ENCODE peak calls at places on chromosomes 12 and 14, in nine cellular contexts. One of them, this sample, is unnamed.

GRCh38 chr14:54083549-54084239 is 127.1 kb upstream of the BMP4 start:
- DNase-seq in keratinocyte: no peak
- DNase-seq in H9: no peak
- DNase-seq in HCT116: no peak
- DNase-seq in HepG2: peak; percentile 32
- DNase-seq in DND-41: no peak
- DNase-seq in fibroblast of lung: no peak
- DNase-seq in Karpas-422: no peak
- DNase-seq in GM12878: no peak
- DNase-seq in this sample: no peak

GRCh38 chr14:79043194-79043889 is 873.2 kb downstream of the NRXN3 start:
- DNase-seq in HCT116: no peak
- DNase-seq in H9: no peak
- DNase-seq in DND-41: no peak
- DNase-seq in GM12878: no peak
- DNase-seq in fibroblast of lung: no peak
- DNase-seq in HepG2: no peak
- DNase-seq in keratinocyte: no peak
- DNase-seq in Karpas-422: peak; percentile 43
- DNase-seq in this sample: no peak

GRCh38 chr12:81998761-81999378 is 239.7 kb upstream of the PPFIA2 start:
- DNase-seq in GM12878: no peak
- DNase-seq in HCT116: no peak
- DNase-seq in DND-41: no peak
- DNase-seq in fibroblast of lung: no peak
- DNase-seq in HepG2: no peak
- DNase-seq in keratinocyte: peak; percentile 93
- DNase-seq in Karpas-422: no peak
- DNase-seq in H9: no peak
- DNase-seq in this sample: no peak

GRCh38 chr14:68676511-68676943 is 116.3 kb downstream of the ZFP36L1 start:
- DNase-seq in GM12878: no peak
- DNase-seq in HepG2: peak; percentile 39
- DNase-seq in DND-41: no peak
- DNase-seq in HCT116: no peak
- DNase-seq in Karpas-422: peak; percentile 60
- DNase-seq in fibroblast of lung: no peak
- DNase-seq in H9: no peak
- DNase-seq in keratinocyte: peak; percentile 100
- DNase-seq in this sample: no peak

GRCh38 chr14:21261824-21262223 is 7.4 kb downstream of the HNRNPC start:
- DNase-seq in HCT116: no peak
- DNase-seq in keratinocyte: no peak
- DNase-seq in DND-41: no peak
- DNase-seq in Karpas-422: no peak
- DNase-seq in GM12878: no peak
- DNase-seq in fibroblast of lung: no peak
- DNase-seq in HepG2: no peak
- DNase-seq in H9: no peak
- DNase-seq in this sample: no peak

GRCh38 chr12:85775071-85775470 is 61.1 kb downstream of the RASSF9 start:
- DNase-seq in GM12878: no peak
- DNase-seq in HCT116: no peak
- DNase-seq in fibroblast of lung: no peak
- DNase-seq in H9: no peak
- DNase-seq in Karpas-422: no peak
- DNase-seq in DND-41: no peak
- DNase-seq in HepG2: no peak
- DNase-seq in keratinocyte: no peak
- DNase-seq in this sample: peak; percentile 46

GRCh38 chr12:126483145-126484068 is 1418.2 kb downstream of the AACS start:
- DNase-seq in keratinocyte: no peak
- DNase-seq in fibroblast of lung: peak; percentile 26
- DNase-seq in DND-41: no peak
- DNase-seq in HCT116: no peak
- DNase-seq in HepG2: no peak
- DNase-seq in H9: no peak
- DNase-seq in GM12878: no peak
- DNase-seq in Karpas-422: no peak
- DNase-seq in this sample: no peak

GRCh38 chr12:46677749-46678148 is 148.0 kb downstream of the SLC38A4 start:
- DNase-seq in keratinocyte: no peak
- DNase-seq in fibroblast of lung: peak; percentile 58
- DNase-seq in Karpas-422: no peak
- DNase-seq in GM12878: no peak
- DNase-seq in HCT116: no peak
- DNase-seq in H9: no peak
- DNase-seq in DND-41: peak; percentile 14
- DNase-seq in HepG2: peak; percentile 66
- DNase-seq in this sample: peak; percentile 41

GRCh38 chr12:80040075-80040738 is 59.1 kb upstream of the OTOGL start:
- DNase-seq in H9: no peak
- DNase-seq in keratinocyte: no peak
- DNase-seq in Karpas-422: no peak
- DNase-seq in DND-41: no peak
- DNase-seq in HepG2: no peak
- DNase-seq in fibroblast of lung: no peak
- DNase-seq in GM12878: no peak
- DNase-seq in HCT116: no peak
- DNase-seq in this sample: no peak

GRCh38 chr12:125954362-125954761 is 889.1 kb downstream of the AACS start:
- DNase-seq in GM12878: no peak
- DNase-seq in H9: peak; percentile 61
- DNase-seq in fibroblast of lung: no peak
- DNase-seq in HCT116: no peak
- DNase-seq in DND-41: no peak
- DNase-seq in keratinocyte: no peak
- DNase-seq in HepG2: no peak
- DNase-seq in Karpas-422: no peak
- DNase-seq in this sample: no peak

GRCh38 chr12:16103851-16104250 is 173.6 kb downstream of the SLC15A5 start:
- DNase-seq in GM12878: no peak
- DNase-seq in Karpas-422: no peak
- DNase-seq in DND-41: no peak
- DNase-seq in fibroblast of lung: no peak
- DNase-seq in keratinocyte: no peak
- DNase-seq in HCT116: no peak
- DNase-seq in H9: no peak
- DNase-seq in HepG2: no peak
- DNase-seq in this sample: no peak

GRCh38 chr14:32986791-32987545 is 48.3 kb downstream of the NPAS3 start:
- DNase-seq in keratinocyte: no peak
- DNase-seq in DND-41: no peak
- DNase-seq in H9: no peak
- DNase-seq in HepG2: no peak
- DNase-seq in GM12878: no peak
- DNase-seq in Karpas-422: no peak
- DNase-seq in HCT116: no peak
- DNase-seq in fibroblast of lung: peak; percentile 17
- DNase-seq in this sample: no peak

DNA sequence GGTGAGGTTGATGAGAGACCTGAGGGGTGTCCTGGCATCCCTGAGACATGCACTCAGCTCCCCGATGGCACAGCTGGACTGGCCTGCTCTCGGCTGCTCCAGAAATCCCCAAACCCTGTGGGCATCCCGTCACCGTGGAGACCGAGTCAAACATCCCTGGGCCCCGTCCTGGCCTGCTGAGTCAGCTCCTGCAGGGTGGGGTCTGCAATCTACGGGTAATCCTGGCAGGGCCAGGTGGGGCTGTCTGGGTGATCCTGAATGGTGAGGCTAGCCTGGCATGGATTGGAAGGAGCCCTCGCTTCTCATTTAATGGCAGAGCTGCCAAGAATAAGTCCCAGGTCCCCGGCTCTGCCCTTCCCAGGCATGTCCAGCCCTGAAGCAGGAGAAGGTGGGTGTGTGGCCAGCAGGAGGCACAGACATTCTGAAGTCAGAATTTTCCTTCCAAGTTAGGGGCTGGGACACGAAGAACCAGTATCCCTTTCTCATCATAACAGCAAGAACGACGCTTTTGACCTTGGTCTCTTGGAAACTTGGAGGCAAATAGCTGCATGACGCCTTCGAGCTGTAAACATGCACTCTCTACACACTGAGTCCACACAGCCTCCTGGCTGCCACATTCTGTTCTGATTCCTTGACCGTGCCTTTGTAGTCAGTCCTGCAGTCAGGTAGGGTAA is 17.7 kb upstream of the SERPINA4 start:
- DNase-seq in fibroblast of lung: no peak
- DNase-seq in GM12878: no peak
- DNase-seq in HepG2: peak; percentile 39
- DNase-seq in H9: peak; percentile 41
- DNase-seq in Karpas-422: no peak
- DNase-seq in keratinocyte: peak; percentile 40
- DNase-seq in HCT116: no peak
- DNase-seq in DND-41: no peak
- DNase-seq in this sample: no peak
- H2AFZ ChIP-seq in fibroblast of lung: no peak overlapping the region
- H2AFZ ChIP-seq in GM12878: no peak overlapping the region
- H2AFZ ChIP-seq in HepG2: no peak overlapping the region
- H2AFZ ChIP-seq in H9: no peak overlapping the region
- H2AFZ ChIP-seq in Karpas-422: no peak overlapping the region
- H2AFZ ChIP-seq in keratinocyte: peak overlapping the region; percentile 71
- H2AFZ ChIP-seq in HCT116: no peak overlapping the region
- H2AFZ ChIP-seq in DND-41: no peak overlapping the region
- H2AFZ ChIP-seq in this sample: no peak overlapping the region

DNA sequence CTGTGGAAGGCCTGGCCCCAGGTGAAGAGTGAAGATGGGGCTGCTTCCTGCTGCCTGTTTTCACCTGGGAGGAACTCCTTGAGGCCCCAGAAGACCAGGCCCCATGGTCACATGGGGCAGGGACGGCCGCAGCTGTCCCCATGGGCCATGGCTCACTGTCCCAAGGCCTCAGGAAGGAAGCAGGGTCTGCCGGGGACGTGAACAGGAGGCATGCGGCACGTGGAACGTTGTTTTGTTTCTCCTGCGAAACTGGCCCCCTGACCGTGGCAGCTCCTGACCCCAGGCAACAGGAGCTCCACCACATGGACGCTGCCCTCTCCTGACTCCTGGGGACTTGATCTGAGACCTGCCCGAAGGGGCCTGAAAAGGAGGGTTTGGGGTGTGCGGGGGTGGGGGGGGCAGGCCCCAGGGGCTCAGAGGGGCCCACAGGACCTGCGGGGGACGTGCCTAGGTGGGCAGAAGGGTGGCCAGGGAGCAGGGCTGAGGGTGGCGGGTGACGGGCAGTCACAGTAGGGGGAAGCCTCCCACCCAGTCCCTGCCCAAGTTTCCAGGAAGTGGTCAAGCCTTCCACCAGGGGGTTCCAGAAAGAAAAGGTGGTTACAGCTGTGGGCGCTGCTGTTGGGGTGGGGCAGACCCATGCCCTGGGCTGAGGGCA is 41.4 kb downstream of the LRCOL1 start:
- DNase-seq in keratinocyte: no peak
- DNase-seq in HCT116: no peak
- DNase-seq in GM12878: no peak
- DNase-seq in HepG2: no peak
- DNase-seq in DND-41: no peak
- DNase-seq in Karpas-422: no peak
- DNase-seq in H9: no peak
- DNase-seq in fibroblast of lung: no peak
- DNase-seq in this sample: no peak
- H2AFZ ChIP-seq in keratinocyte: no peak overlapping the region
- H2AFZ ChIP-seq in HCT116: no peak overlapping the region
- H2AFZ ChIP-seq in GM12878: no peak overlapping the region
- H2AFZ ChIP-seq in HepG2: no peak overlapping the region
- H2AFZ ChIP-seq in DND-41: no peak overlapping the region
- H2AFZ ChIP-seq in Karpas-422: no peak overlapping the region
- H2AFZ ChIP-seq in H9: no peak overlapping the region
- H2AFZ ChIP-seq in fibroblast of lung: no peak overlapping the region
- H2AFZ ChIP-seq in this sample: no peak overlapping the region

DNA sequence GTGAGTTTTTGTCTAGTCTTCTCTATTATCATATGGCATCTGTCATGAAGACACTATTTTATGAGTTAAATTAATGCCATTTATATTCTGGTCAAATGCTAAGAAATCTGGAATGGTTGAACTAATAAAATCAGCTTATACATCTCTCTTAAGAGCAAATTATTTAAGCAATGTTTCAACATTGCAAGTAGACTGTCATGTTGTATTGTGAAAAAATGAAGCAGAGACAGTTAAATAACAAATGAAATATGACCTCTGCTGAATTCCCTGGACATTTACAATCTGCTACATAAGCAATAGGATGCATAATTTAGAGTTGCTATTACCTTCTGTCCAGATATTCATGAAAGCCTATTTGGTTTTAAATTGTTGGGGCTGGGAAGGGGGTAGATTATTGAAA is 30.6 kb downstream of the NAV3 start:
- DNase-seq in Karpas-422: no peak
- DNase-seq in HepG2: no peak
- DNase-seq in fibroblast of lung: no peak
- DNase-seq in HCT116: no peak
- DNase-seq in DND-41: no peak
- DNase-seq in H9: no peak
- DNase-seq in GM12878: no peak
- DNase-seq in keratinocyte: no peak
- DNase-seq in this sample: no peak
- H2AFZ ChIP-seq in Karpas-422: no peak overlapping the region
- H2AFZ ChIP-seq in HepG2: no peak overlapping the region
- H2AFZ ChIP-seq in fibroblast of lung: no peak overlapping the region
- H2AFZ ChIP-seq in HCT116: no peak overlapping the region
- H2AFZ ChIP-seq in DND-41: no peak overlapping the region
- H2AFZ ChIP-seq in H9: no peak overlapping the region
- H2AFZ ChIP-seq in GM12878: no peak overlapping the region
- H2AFZ ChIP-seq in keratinocyte: no peak overlapping the region
- H2AFZ ChIP-seq in this sample: no peak overlapping the region

GRCh38 chr12:50985322-50985721 is 33.0 kb downstream of the HIGD1C start:
- DNase-seq in HCT116: peak; percentile 7
- DNase-seq in Karpas-422: no peak
- DNase-seq in DND-41: no peak
- DNase-seq in fibroblast of lung: peak; percentile 66
- DNase-seq in H9: no peak
- DNase-seq in keratinocyte: no peak
- DNase-seq in HepG2: peak; percentile 25
- DNase-seq in GM12878: no peak
- DNase-seq in this sample: peak; percentile 94

GRCh38 chr12:50981319-50982239 is 29.2 kb downstream of the HIGD1C start:
- DNase-seq in DND-41: no peak
- DNase-seq in keratinocyte: no peak
- DNase-seq in Karpas-422: no peak
- DNase-seq in HepG2: peak; percentile 57
- DNase-seq in H9: no peak
- DNase-seq in fibroblast of lung: no peak
- DNase-seq in GM12878: no peak
- DNase-seq in HCT116: no peak
- DNase-seq in this sample: no peak

GRCh38 chr12:50986961-50987737 is 34.8 kb downstream of the HIGD1C start:
- DNase-seq in H9: peak; percentile 71
- DNase-seq in Karpas-422: peak; percentile 85
- DNase-seq in HepG2: peak; percentile 46
- DNase-seq in HCT116: peak; percentile 15
- DNase-seq in DND-41: peak; percentile 45
- DNase-seq in keratinocyte: no peak
- DNase-seq in GM12878: no peak
- DNase-seq in fibroblast of lung: peak; percentile 81
- DNase-seq in this sample: peak; percentile 81

GRCh38 chr12:50988051-50988450 is 35.7 kb downstream of the HIGD1C start:
- DNase-seq in fibroblast of lung: no peak
- DNase-seq in HepG2: no peak
- DNase-seq in keratinocyte: no peak
- DNase-seq in H9: no peak
- DNase-seq in Karpas-422: no peak
- DNase-seq in DND-41: no peak
- DNase-seq in HCT116: no peak
- DNase-seq in GM12878: no peak
- DNase-seq in this sample: no peak

GRCh38 chr12:50984899-50985298 is 32.6 kb downstream of the HIGD1C start:
- DNase-seq in Karpas-422: no peak
- DNase-seq in H9: no peak
- DNase-seq in DND-41: no peak
- DNase-seq in HCT116: no peak
- DNase-seq in GM12878: no peak
- DNase-seq in HepG2: no peak
- DNase-seq in fibroblast of lung: no peak
- DNase-seq in keratinocyte: no peak
- DNase-seq in this sample: no peak
- H2AFZ ChIP-seq in Karpas-422: no peak overlapping the region
- H2AFZ ChIP-seq in H9: no peak overlapping the region
- H2AFZ ChIP-seq in DND-41: no peak overlapping the region
- H2AFZ ChIP-seq in HCT116: no peak overlapping the region
- H2AFZ ChIP-seq in GM12878: no peak overlapping the region
- H2AFZ ChIP-seq in HepG2: no peak overlapping the region
- H2AFZ ChIP-seq in fibroblast of lung: no peak overlapping the region
- H2AFZ ChIP-seq in keratinocyte: no peak overlapping the region
- H2AFZ ChIP-seq in this sample: no peak overlapping the region

This sample was measured in endothelial cell of umbilical vein.